ENCODE peak calls at places on chromosomes 2 and 18, in seven cellular contexts. F is right lobe of liver; X is AG08395; C is progenitor cell of endocrine pancreas; A is activated naive CD8-positive, alpha-beta T cell treated with anti-CD3 and anti-CD28 coated beads, Interleukin-2, amount 10 ng/mL, durations not matched to agents 7 days and 5 days; W is renal cortical epithelial cell; U is astrocyte of the spinal cord. E is an unnamed sample.

GRCh38 chr2:28424799-28425492 is 32.3 kb downstream of the FOSL2 start:
- DNase-seq in F (no peak), U (no peak), X (no peak), C (no peak), A (no peak), W (no peak), E (no peak)

GRCh38 chr18:43919565-43919964 is 642.3 kb upstream of the SYT4 start:
- DNase-seq in U (no peak), A (no peak), X (no peak), C (no peak), W (no peak), F (no peak), E (no peak)

GRCh38 chr2:101308432-101309210 is at the start of gene RNF149:
- DNase-seq in U (peak), W (peak), A (peak), X (peak), F (peak), C (peak), E (no peak)

GRCh38 chr2:236221798-236222197 is 42.4 kb downstream of the ASB18 start:
- DNase-seq in W (no peak), F (no peak), C (no peak), U (no peak), A (no peak), X (no peak), E (no peak)

GRCh38 chr18:56576826-56577573 is 61.4 kb downstream of the TXNL1 start:
- DNase-seq in C (no peak), F (no peak), U (no peak), A (no peak), X (no peak), W (no peak), E (no peak)

GRCh38 chr2:75064691-75065396 is 106.4 kb downstream of the POLE4 start:
- DNase-seq in A (peak), C (peak), U (peak), F (peak), W (peak), X (peak), E (no peak)

GRCh38 chr2:209556354-209556961 is 132.6 kb downstream of the MAP2 start:
- DNase-seq in C (no peak), A (no peak), F (no peak), X (peak), U (peak), W (peak), E (no peak)

GRCh38 chr2:65267008-65267407 is 39.4 kb downstream of the ACTR2 start:
- DNase-seq in X (no peak), W (no peak), U (no peak), C (no peak), A (no peak), F (no peak), E (no peak)

GRCh38 chr2:7448578-7449264 is 531.5 kb downstream of the RNF144A start:
- DNase-seq in X (no peak), U (no peak), W (no peak), F (no peak), C (no peak), A (no peak), E (no peak)